ENCODE peak calls at places on chromosomes 1 and 21, in seven cellular contexts. G is HepG2, L is IMR-90, H is SK-N-SH, E is K562, J is GM12878, M is H1. S is an unnamed sample.

GRCh38 chr1:49728377-49728776 is 295.4 kb downstream of the AGBL4 start:
- DNase-seq in G (no peak), L (no peak), H (no peak), E (no peak), J (no peak), M (no peak), S (no peak)

GRCh38 chr1:211305044-211305443 is 21.6 kb upstream of the TRAF5 start:
- DNase-seq in G (no peak), L (peak), H (no peak), E (no peak), J (no peak), M (no peak), S (no peak)

GRCh38 chr1:84442256-84442655 is 36.8 kb upstream of the RPF1 start:
- DNase-seq in G (peak), L (peak), H (peak), E (peak), J (peak), M (no peak), S (peak)

GRCh38 chr1:2448098-2448445 is 28.0 kb upstream of the PLCH2 start:
- DNase-seq in G (peak), L (no peak), H (no peak), E (peak), J (no peak), M (no peak), S (no peak)

GRCh38 chr1:77983997-77984355 is 5.1 kb upstream of the FUBP1 start:
- DNase-seq in G (no peak), L (no peak), H (no peak), E (no peak), J (no peak), M (no peak), S (no peak)

GRCh38 chr1:154499446-154499845 is 2.6 kb upstream of the TDRD10 start:
- DNase-seq in G (no peak), L (no peak), H (no peak), E (no peak), J (no peak), M (no peak), S (no peak)

GRCh38 chr1:37433171-37433570 is 41.2 kb upstream of the ZC3H12A start:
- DNase-seq in G (no peak), L (no peak), H (no peak), E (no peak), J (no peak), M (no peak), S (no peak)

GRCh38 chr1:110355321-110355720 is 16.1 kb downstream of the RBM15 start:
- DNase-seq in G (no peak), L (no peak), H (no peak), E (no peak), J (no peak), M (no peak), S (no peak)

GRCh38 chr1:70509996-70510876 is 99.2 kb downstream of the CTH start:
- DNase-seq in G (peak), L (peak), H (peak), E (peak), J (peak), M (no peak), S (peak)

GRCh38 chr1:240619901-240620621 is 8.1 kb upstream of the GREM2 start:
- DNase-seq in G (no peak), L (no peak), H (peak), E (no peak), J (no peak), M (no peak), S (no peak)

GRCh38 chr21:42025392-42026071 is 15.4 kb upstream of the ZBTB21 start:
- DNase-seq in G (no peak), L (peak), H (no peak), E (no peak), J (no peak), M (no peak), S (no peak)

GRCh38 chr1:62045579-62045978 is 149.1 kb upstream of the L1TD1 start:
- DNase-seq in G (no peak), L (no peak), H (peak), E (peak), J (no peak), M (no peak), S (no peak)

GRCh38 chr1:117662667-117663066 is 56.8 kb downstream of the TENT5C start:
- DNase-seq in G (no peak), L (no peak), H (no peak), E (no peak), J (no peak), M (no peak), S (no peak)

GRCh38 chr1:158654570-158654969 is 31.9 kb downstream of the SPTA1 start:
- DNase-seq in G (no peak), L (no peak), H (no peak), E (no peak), J (no peak), M (no peak), S (no peak)

GRCh38 chr1:109773203-109773899 is 9.6 kb upstream of the EPS8L3 start:
- DNase-seq in G (peak), L (peak), H (peak), E (peak), J (peak), M (peak), S (peak)

GRCh38 chr1:30756545-30757195 is 904 bp downstream of the LAPTM5 start:
- DNase-seq in G (no peak), L (peak), H (no peak), E (peak), J (no peak), M (no peak), S (peak)

GRCh38 chr1:156461141-156461540 is 39.4 kb downstream of the MEF2D start:
- DNase-seq in G (peak), L (no peak), H (no peak), E (no peak), J (no peak), M (no peak), S (no peak)

GRCh38 chr1:201531551-201532425 is 7.1 kb upstream of the NAV1 start:
- DNase-seq in G (no peak), L (no peak), H (peak), E (peak), J (no peak), M (no peak), S (no peak)

GRCh38 chr1:19535214-19535613 is 49.9 kb upstream of the CAPZB start:
- DNase-seq in G (no peak), L (no peak), H (no peak), E (no peak), J (no peak), M (no peak), S (no peak)

GRCh38 chr1:178353524-178353923 is 143.2 kb downstream of the CLEC20A start:
- DNase-seq in G (no peak), L (no peak), H (no peak), E (no peak), J (no peak), M (no peak), S (no peak)

GRCh38 chr1:178356299-178356698 is 140.5 kb downstream of the CLEC20A start:
- DNase-seq in G (no peak), L (no peak), H (no peak), E (no peak), J (no peak), M (no peak), S (no peak)

GRCh38 chr1:178352790-178353416 is 143.9 kb downstream of the CLEC20A start:
- DNase-seq in G (no peak), L (no peak), H (no peak), E (no peak), J (no peak), M (no peak), S (no peak)

GRCh38 chr1:178360421-178360820 is 136.3 kb downstream of the CLEC20A start:
- DNase-seq in G (no peak), L (no peak), H (no peak), E (no peak), J (no peak), M (no peak), S (no peak)

DNA sequence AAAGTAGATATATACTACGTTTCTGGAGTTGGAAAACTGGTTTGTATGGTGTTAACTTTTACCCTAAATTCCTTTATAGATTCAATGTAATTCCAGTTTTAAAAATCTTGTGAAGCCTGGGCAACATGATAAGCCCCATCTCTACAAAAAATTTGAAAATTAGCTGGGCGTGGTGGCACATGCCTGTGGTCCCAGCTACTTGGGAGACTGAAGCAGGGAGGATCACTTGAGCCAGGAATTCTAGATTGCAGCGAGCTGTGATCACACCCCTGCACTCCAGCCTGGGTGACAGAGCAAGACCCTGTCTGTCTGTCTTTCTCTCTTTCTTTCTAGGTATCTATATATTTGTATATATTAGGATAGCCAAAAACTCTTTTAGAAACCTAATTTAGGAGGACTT is 141.9 kb downstream of the CLEC20A start:
- DNase-seq in G (no peak), L (no peak), H (no peak), E (no peak), J (no peak), M (no peak), S (no peak)
- TF ChIP-seq RFX5 in G (no peak), L (no peak), H (no peak), E (no peak), J (no peak), M (no peak), S (no peak)

DNA sequence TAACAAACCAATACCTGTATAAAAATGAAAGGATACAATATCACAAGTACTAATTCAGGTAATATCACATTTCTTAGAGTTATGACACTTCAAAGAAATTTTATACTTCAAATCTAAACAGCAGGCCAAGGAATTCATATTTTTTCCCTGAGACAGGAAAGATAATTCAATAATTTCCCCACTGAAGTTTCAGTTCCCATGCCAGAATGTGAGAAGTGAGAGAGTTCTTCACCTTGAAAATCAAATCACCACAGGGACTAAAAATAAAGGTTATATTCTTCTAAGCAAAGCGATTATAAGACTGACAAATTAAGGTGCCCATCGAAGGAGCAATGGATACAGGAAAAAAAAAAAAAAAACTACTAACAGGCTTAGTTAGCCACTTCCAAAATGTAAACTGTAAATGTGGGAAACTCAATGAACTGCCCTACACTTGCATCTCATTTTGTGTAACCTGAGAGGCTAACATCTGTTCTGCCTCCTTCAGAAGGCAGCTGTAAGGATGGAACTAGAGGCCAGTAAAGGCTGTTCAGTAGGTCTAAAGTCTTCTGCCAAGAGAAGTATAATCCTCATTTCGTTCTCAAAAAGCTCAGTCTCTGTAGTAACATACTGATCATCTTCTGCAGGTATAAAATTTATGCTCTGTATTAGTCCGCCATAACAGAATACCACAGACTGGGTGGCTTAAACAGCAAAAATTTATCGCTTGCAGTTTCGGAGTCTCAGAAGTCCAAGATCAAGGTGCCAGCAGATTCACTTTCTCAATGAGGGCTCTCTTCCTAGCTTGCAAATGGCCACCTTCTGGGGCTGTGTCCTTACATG is 127.8 kb downstream of the RERE start:
- DNase-seq in G (no peak), L (no peak), H (no peak), E (no peak), J (no peak), M (no peak), S (no peak)
- TF ChIP-seq RFX5 in G (no peak), L (no peak), H (no peak), E (no peak), J (no peak), M (no peak), S (no peak)

DNA sequence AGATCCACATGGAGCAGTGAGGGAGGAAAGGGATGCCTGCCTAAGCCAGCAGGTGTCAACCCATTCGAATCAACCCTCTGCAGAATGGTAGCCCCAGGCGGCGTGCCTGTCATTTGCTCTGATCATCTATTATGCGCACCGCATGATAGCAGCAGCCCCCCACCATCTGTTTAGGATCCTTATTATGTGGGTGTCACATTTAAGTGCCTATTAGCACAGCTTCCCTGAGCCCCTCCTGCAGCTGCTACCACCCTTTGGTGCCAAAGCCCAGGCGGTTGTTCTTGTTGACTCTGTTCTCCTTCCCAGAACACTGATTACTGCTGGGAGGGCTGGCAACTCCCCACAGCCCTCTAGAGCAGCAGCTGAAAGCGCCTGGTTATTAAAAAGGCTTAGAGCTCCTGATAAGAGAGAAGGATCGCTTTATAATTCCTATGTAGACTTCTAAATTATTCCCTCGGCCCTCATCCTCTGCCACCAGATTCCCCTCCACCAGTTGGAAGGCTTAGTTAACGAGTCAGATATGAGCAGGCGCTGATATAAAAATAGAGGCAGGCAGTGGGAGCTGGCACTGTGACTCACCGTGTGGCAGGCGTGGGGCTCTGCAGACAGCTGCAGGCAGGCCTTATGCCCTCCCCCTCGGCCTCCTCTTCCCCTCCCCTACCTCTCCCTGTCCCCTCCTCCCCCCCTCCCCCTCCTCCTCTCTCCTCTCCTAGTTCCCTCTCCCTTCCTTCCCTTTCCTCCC is 23.0 kb downstream of the ACTA1 start:
- DNase-seq in G (no peak), L (peak), H (peak), E (no peak), J (no peak), M (no peak), S (peak)
- TF ChIP-seq RFX5 in G (no peak), L (no peak), H (no peak), E (no peak), J (no peak), M (no peak), S (no peak)

DNA sequence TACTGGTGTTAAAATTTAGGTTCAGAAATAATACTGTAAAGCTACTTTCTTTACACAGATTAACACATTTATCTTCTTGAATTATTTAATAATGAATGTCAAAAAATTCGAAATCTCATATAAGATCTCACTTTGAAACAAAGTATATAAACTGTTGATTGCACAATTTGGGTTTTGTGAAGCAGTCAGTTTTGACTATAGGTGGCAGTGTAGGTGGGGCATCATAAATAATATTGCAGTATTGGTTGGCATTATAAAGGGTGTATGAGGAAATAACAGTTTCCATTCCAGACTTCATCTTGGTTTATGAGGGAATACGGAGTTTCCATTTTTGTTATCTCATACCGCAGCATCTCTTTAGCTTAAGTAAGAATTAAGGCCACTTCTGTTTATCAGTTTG is 49.9 kb downstream of the SUCO start:
- DNase-seq in G (no peak), L (no peak), H (no peak), E (no peak), J (no peak), M (no peak), S (no peak)
- TF ChIP-seq RFX5 in G (no peak), L (no peak), H (no peak), E (no peak), J (no peak), M (no peak), S (no peak)

GRCh38 chr21:44461005-44461404 is 5.7 kb downstream of the LRRC3 start:
- DNase-seq in G (no peak), L (no peak), H (peak), E (no peak), J (no peak), M (no peak), S (no peak)
- TF ChIP-seq RFX5 in G (no peak), L (no peak), H (no peak), E (no peak), J (no peak), M (no peak), S (no peak)

DNA sequence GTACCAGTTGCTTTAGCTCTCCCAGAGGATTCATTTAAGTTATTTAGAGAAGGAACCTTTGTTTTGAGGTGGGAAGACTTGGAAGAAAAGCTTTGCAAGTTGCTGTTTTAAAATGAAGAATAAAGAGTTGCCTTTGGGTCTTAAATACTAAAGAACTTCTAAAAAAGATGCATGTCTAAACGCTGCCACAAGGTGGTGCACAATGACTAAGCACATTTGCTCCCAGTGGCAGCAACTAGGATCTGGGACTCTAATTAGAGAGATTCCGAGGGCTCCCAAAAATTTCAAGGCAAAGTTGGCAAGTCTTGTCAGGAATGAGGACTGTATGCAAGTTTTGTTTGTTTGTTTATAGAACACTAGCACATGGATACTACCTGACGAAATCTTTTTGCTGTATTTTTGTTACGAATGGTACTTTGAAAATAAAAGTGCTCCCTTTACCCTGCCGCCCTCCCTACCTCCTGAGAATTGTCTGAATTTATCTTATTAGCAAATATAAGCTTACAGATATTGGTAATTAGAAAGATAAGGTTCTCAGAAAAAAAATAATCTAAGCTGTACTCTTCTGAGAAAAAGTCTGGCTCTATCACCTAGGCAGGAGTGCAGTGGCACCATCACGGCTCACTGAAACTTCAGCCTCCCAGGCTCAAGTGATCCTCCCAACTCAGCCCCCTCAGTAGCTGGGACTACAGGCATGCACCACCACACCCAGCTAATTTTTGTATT is 121.8 kb downstream of the HFM1 start:
- DNase-seq in G (peak), L (peak), H (peak), E (peak), J (peak), M (peak), S (peak)
- TF ChIP-seq RFX5 in G (no peak), L (no peak), H (no peak), E (no peak), J (no peak), M (no peak), S (no peak)

GRCh38 chr1:41348394-41348793 is 12.8 kb upstream of the FOXO6 start:
- DNase-seq in G (no peak), L (no peak), H (no peak), E (no peak), J (no peak), M (peak), S (no peak)

GRCh38 chr1:41351262-41352151 is 9.7 kb upstream of the FOXO6 start:
- DNase-seq in G (no peak), L (no peak), H (no peak), E (no peak), J (no peak), M (peak), S (no peak)

GRCh38 chr1:41350055-41350378 is 11.2 kb upstream of the FOXO6 start:
- DNase-seq in G (no peak), L (no peak), H (no peak), E (no peak), J (no peak), M (no peak), S (no peak)

GRCh38 chr1:41347276-41347675 is 14.0 kb upstream of the FOXO6 start:
- DNase-seq in G (no peak), L (no peak), H (no peak), E (no peak), J (no peak), M (peak), S (no peak)

DNA sequence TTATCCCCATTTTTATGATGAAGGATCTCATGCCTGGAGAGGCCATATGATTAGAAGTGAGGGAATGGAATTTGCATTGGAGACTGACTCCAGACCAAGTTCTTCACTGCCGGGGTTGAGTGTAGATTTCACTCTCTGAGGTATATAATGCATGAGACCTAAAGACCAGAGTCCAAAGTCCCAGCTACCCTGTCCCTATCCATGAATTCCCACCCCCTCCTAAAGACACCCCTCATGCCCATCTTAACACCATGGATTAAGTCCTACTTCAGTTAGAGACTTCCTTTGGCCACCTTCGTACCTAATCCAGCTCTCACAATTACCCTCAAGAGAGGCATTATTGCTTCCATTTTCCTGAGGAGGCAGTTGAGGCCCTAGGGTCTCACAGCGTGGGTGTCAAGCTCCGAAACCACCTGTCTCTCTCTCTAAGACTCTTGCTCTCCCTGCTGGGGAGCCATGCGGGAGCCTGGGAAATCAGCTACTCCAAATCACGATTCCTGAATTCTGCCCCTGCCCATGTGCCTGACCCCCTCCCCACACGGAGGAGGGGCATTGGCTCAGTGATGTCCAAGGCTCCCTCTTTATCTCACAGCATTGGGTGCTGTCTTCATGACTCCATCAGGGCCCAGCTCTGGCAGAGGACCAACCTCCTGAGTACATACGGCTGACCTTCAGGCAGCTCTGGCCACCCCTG is 11.7 kb upstream of the FOXO6 start:
- DNase-seq in G (no peak), L (no peak), H (no peak), E (no peak), J (no peak), M (peak), S (no peak)
- TF ChIP-seq RFX5 in G (no peak), L (no peak), H (no peak), E (no peak), J (no peak), M (no peak), S (no peak)